ENCODE peak calls at places on chromosomes 7 and 10, in four cellular contexts. O is upper lobe of left lung, V is body of pancreas, W is gastrocnemius medialis. A is an unnamed sample.

GRCh38 chr10:78533776-78534175 is 500.1 kb downstream of the RPS24 start:
- DNase-seq in W (no peak), O (no peak), V (no peak), A (no peak)

GRCh38 chr10:75532253-75532924 is 101.0 kb downstream of the LRMDA start:
- DNase-seq in O (no peak), W (no peak), V (no peak), A (no peak)

GRCh38 chr7:6271694-6272371 is 591 bp downstream of the CYTH3 start:
- DNase-seq in W (no peak), O (peak; percentile 89), V (peak; percentile 25), A (peak; percentile 55)

GRCh38 chr10:13728898-13729535 is 142.3 kb downstream of the PRPF18 start:
- DNase-seq in W (no peak), V (no peak), O (peak; percentile 81), A (no peak)

GRCh38 chr10:46525177-46525823 is 31.2 kb downstream of the GPRIN2 start:
- DNase-seq in W (peak; percentile 4), V (no peak), O (no peak), A (peak; percentile 38)

GRCh38 chr10:50384839-50385238 is 133.5 kb upstream of the ASAH2 start:
- DNase-seq in V (no peak), W (no peak), O (no peak), A (no peak)

GRCh38 chr7:116171094-116171493 is 39.2 kb upstream of the TES start:
- DNase-seq in O (no peak), V (no peak), W (no peak), A (no peak)

GRCh38 chr7:41255113-41255512 is 447.8 kb downstream of the INHBA start:
- DNase-seq in O (no peak), W (no peak), V (no peak), A (no peak)

GRCh38 chr7:94348142-94348541 is 46.6 kb upstream of the COL1A2 start:
- DNase-seq in V (peak; percentile 22), O (no peak), W (peak; percentile 16), A (no peak)

GRCh38 chr10:68861253-68861652 is 33.9 kb downstream of the STOX1 start:
- DNase-seq in W (no peak), O (no peak), V (no peak), A (no peak)

GRCh38 chr7:27936244-27937102 is 196.5 kb downstream of the TAX1BP1 start:
- DNase-seq in O (no peak), W (no peak), V (no peak), A (no peak)

GRCh38 chr7:42972703-42973500 is 40.7 kb downstream of the MRPL32 start:
- DNase-seq in O (no peak), V (peak; percentile 60), W (no peak), A (peak; percentile 22)

GRCh38 chr10:20903635-20904390 is 6.7 kb upstream of the NEBL start:
- DNase-seq in W (no peak), O (no peak), V (no peak), A (no peak)

DNA sequence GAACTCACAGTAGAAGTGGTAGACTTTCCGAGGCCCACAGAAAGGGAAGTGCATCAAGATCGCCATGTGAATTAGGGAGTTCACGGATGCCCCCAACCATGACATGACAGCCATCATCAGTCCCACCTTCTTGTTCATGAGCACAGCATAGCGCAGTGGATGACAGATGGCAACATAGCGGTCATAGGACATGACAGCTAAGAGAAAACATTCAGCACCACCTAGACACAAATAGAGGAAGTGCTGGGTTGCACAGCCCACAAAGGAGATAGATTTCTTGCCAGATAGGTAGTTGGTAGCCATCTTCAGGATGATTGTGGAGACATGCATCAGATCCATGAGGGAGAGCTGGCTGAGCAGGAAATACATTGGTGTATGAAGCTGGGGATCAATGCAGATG is 342 bp downstream of the OR2AE1 start:
- DNase-seq in W (no peak), O (no peak), V (no peak), A (no peak)
- TF ChIP-seq CTCF in W (no peak), O (no peak), V (no peak), A (no peak)

GRCh38 chr10:71259282-71259681 is 46.9 kb downstream of the UNC5B start:
- DNase-seq in V (no peak), W (no peak), O (no peak), A (no peak)
- H3K4me1 ChIP-seq in V (peaks cover 10% of the 10 kb centered on the region), W (peaks cover 42% of the 10 kb centered on the region), O (peaks cover 43% of the 10 kb centered on the region), A (no peaks in the 10 kb centered on the region)

DNA sequence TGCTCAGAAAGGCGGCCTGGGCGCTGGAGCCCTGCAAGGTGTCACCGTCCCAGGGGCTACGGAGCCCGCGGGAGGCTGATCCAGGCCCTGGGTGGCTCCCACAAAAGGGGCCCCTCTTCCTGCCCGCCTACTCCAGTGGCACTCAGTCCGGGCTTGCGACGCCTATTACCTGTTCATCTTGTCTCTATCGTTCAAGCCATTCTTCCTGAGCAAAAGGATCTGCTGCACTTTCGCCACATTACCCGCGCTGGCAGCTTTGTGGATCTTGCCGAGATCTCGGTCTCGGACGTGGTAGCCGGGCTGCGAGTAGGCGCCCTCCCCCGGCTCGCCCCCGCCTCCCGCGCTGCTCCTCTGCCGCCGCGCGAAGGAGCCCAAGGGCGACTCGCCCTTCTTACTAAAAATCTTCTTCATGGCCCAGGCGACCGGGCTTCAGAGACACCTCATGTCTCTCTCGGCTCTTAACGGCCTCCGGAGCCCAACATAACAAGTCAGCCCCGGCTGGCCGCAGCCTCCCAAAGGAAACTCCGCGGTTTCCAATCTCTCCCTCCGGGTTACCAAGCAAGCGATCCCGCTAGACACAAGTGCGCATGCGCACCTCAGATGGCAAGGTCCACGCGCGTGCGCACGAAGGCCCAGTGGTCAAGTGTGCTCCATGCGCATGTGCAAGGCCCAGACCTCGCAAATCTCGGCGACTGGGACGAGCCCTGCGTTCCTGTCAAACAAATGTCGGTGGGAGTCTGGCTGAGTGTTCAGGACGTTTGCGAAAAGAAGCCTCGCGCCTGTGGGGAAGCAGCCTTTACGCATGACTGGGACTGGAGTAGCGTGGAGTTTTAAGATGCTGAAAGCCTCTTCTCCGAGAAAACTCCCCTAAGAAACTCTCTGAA is at the start of gene ANKRD26:
- DNase-seq in V (peak; percentile 99), O (peak; percentile 97), W (peak; percentile 97), A (peak; percentile 99)
- TF ChIP-seq POLR2A in V (peak; percentile 84), O (peak; percentile 52), W (peak; percentile 63), A (peak; percentile 78)

GRCh38 chr10:92080244-92080643 is 156.7 kb downstream of the BTAF1 start:
- DNase-seq in V (no peak), O (no peak), W (no peak), A (no peak)
- TF ChIP-seq CTCF in V (no peak), O (no peak), W (no peak), A (no peak)